ENCODE peak calls at places on chromosomes 12 and 14, in five cellular contexts. A is nephron progenitor cell; X is endothelial cell; C is activated T-cell treated with anti-CD3 and anti-CD28 coated beads, Interleukin-2, amount 50 U/mL, for 4 hours; H is putamen. Q is an unnamed sample.

GRCh38 chr14:60214003-60214402 is 35.0 kb upstream of the PPM1A start:
- DNase-seq in A (no peak), X (no peak), C (no peak), H (no peak), Q (no peak)

GRCh38 chr12:107778383-107779015 is 4.0 kb downstream of the ASCL4 start:
- DNase-seq in A (no peak), X (no peak), C (no peak), H (peak; percentile 2), Q (no peak)

GRCh38 chr12:13000616-13000934 is 510 bp upstream of the HEBP1 start:
- DNase-seq in A (no peak), X (no peak), C (no peak), H (no peak), Q (peak; percentile 74)

GRCh38 chr14:68977137-68977740 is 1.9 kb downstream of the ACTN1 start:
- DNase-seq in A (no peak), X (no peak), C (no peak), H (no peak), Q (peak; percentile 36)

GRCh38 chr12:65930114-65930828 is 106.0 kb downstream of the HMGA2 start:
- DNase-seq in A (no peak), X (no peak), C (no peak), H (no peak), Q (no peak)

GRCh38 chr12:79514730-79515525 is 175.8 kb downstream of the PAWR start:
- DNase-seq in A (no peak), X (no peak), C (no peak), H (no peak), Q (no peak)

GRCh38 chr14:33512201-33512600 is 438.7 kb downstream of the EGLN3 start:
- DNase-seq in A (no peak), X (no peak), C (no peak), H (no peak), Q (no peak)

GRCh38 chr14:38197001-38197760 is 10.5 kb upstream of the SSTR1 start:
- DNase-seq in A (no peak), X (no peak), C (no peak), H (no peak), Q (no peak)

GRCh38 chr12:100348657-100349454 is 8.0 kb upstream of the SLC17A8 start:
- DNase-seq in A (no peak), X (no peak), C (no peak), H (peak; percentile 5), Q (peak; percentile 55)

GRCh38 chr14:26522985-26523384 is 74.8 kb downstream of the NOVA1 start:
- DNase-seq in A (no peak), X (no peak), C (no peak), H (no peak), Q (no peak)

GRCh38 chr12:122871851-122872785 is 23.8 kb downstream of the VPS37B start:
- DNase-seq in A (no peak), X (no peak), C (no peak), H (peak; percentile 65), Q (peak; percentile 74)

GRCh38 chr12:52751795-52752194 is 25.4 kb downstream of the KRT76 start:
- DNase-seq in A (no peak), X (no peak), C (no peak), H (no peak), Q (no peak)

GRCh38 chr12:24840046-24840800 is 108.7 kb downstream of the BCAT1 start:
- DNase-seq in A (no peak), X (no peak), C (no peak), H (no peak), Q (no peak)

GRCh38 chr12:27237790-27238771 is 6.0 kb upstream of the STK38L start:
- DNase-seq in A (no peak), X (no peak), C (no peak), H (no peak), Q (no peak)

GRCh38 chr14:56933446-56933845 is 123.2 kb upstream of the OTX2 start:
- DNase-seq in A (no peak), X (no peak), C (no peak), H (no peak), Q (no peak)

GRCh38 chr12:66345212-66345611 is 42.9 kb downstream of the HELB start:
- DNase-seq in A (no peak), X (no peak), C (no peak), H (no peak), Q (no peak)

GRCh38 chr14:58200480-58200841 is 512 bp downstream of the ACTR10 start:
- DNase-seq in A (no peak), X (no peak), C (no peak), H (no peak), Q (no peak)

GRCh38 chr12:104802198-104802597 is 155.9 kb downstream of the SLC41A2 start:
- DNase-seq in A (no peak), X (no peak), C (no peak), H (no peak), Q (no peak)

GRCh38 chr12:110585231-110585799 is 2.2 kb upstream of the PPTC7 start:
- DNase-seq in A (no peak), X (peak; percentile 18), C (peak; percentile 29), H (peak; percentile 71), Q (no peak)

GRCh38 chr12:132284071-132284492 is 45.3 kb downstream of the GALNT9 start:
- DNase-seq in A (no peak), X (no peak), C (no peak), H (no peak), Q (no peak)